ENCODE peak calls at places on chromosomes 1 and 21, in eight cellular contexts. Z, W, L, O, F, R, B and S are unnamed samples.

GRCh38 chr1:42756956-42757891 is 9.6 kb downstream of the P3H1 start:
- DNase-seq in Z (peak; percentile 64), W (no peak), L (peak; percentile 73), O (no peak), F (peak; percentile 77), R (peak; percentile 64), B (peak; percentile 44), S (peak; percentile 72)

GRCh38 chr1:30372792-30373433 is 350.5 kb downstream of the MATN1 start:
- DNase-seq in Z (no peak), W (no peak), L (no peak), O (no peak), F (no peak), R (no peak), B (no peak), S (no peak)

GRCh38 chr1:67162954-67163353 is 3.3 kb upstream of the IL23R start:
- DNase-seq in Z (peak; percentile 75), W (no peak), L (peak; percentile 4), O (no peak), F (no peak), R (no peak), B (peak; percentile 66), S (peak; percentile 98)

GRCh38 chr1:202479630-202480029 is 131.1 kb downstream of the PPP1R12B start:
- DNase-seq in Z (no peak), W (no peak), L (no peak), O (no peak), F (no peak), R (no peak), B (no peak), S (no peak)

GRCh38 chr1:198107041-198107440 is 49.8 kb upstream of the NEK7 start:
- DNase-seq in Z (peak; percentile 55), W (no peak), L (peak; percentile 86), O (no peak), F (no peak), R (peak; percentile 12), B (peak; percentile 47), S (peak; percentile 66)

GRCh38 chr1:198291924-198292323 is 135.1 kb downstream of the NEK7 start:
- DNase-seq in Z (no peak), W (no peak), L (no peak), O (no peak), F (no peak), R (no peak), B (no peak), S (no peak)

GRCh38 chr1:162674018-162674608 is 41.8 kb downstream of the DDR2 start:
- DNase-seq in Z (peak; percentile 66), W (no peak), L (peak; percentile 61), O (no peak), F (no peak), R (peak; percentile 58), B (peak; percentile 55), S (peak; percentile 54)

GRCh38 chr1:176816232-176816631 is 348.3 kb downstream of the ASTN1 start:
- DNase-seq in Z (no peak), W (no peak), L (no peak), O (no peak), F (no peak), R (no peak), B (no peak), S (no peak)

GRCh38 chr1:87402192-87403046 is 73.7 kb downstream of the LMO4 start:
- DNase-seq in Z (peak; percentile 88), W (no peak), L (peak; percentile 71), O (no peak), F (no peak), R (peak; percentile 27), B (peak; percentile 87), S (no peak)

GRCh38 chr1:75589637-75590036 is 21.3 kb downstream of the SLC44A5 start:
- DNase-seq in Z (no peak), W (no peak), L (no peak), O (no peak), F (no peak), R (no peak), B (no peak), S (no peak)

GRCh38 chr1:155251566-155251965 is 3.7 kb downstream of the ENTREP3 start:
- DNase-seq in Z (no peak), W (no peak), L (no peak), O (no peak), F (no peak), R (no peak), B (no peak), S (no peak)

GRCh38 chr1:185561629-185562028 is 172.6 kb upstream of the HMCN1 start:
- DNase-seq in Z (peak; percentile 91), W (no peak), L (peak; percentile 54), O (no peak), F (no peak), R (peak; percentile 43), B (peak; percentile 92), S (no peak)

GRCh38 chr21:46385846-46386725 is 62.1 kb downstream of the PCNT start:
- DNase-seq in Z (no peak), W (no peak), L (no peak), O (no peak), F (no peak), R (peak; percentile 19), B (no peak), S (no peak)

GRCh38 chr1:203871114-203871875 is 9.9 kb downstream of the SNRPE start:
- DNase-seq in Z (peak; percentile 71), W (no peak), L (peak; percentile 89), O (no peak), F (peak; percentile 69), R (peak; percentile 85), B (peak; percentile 51), S (peak; percentile 77)

DNA sequence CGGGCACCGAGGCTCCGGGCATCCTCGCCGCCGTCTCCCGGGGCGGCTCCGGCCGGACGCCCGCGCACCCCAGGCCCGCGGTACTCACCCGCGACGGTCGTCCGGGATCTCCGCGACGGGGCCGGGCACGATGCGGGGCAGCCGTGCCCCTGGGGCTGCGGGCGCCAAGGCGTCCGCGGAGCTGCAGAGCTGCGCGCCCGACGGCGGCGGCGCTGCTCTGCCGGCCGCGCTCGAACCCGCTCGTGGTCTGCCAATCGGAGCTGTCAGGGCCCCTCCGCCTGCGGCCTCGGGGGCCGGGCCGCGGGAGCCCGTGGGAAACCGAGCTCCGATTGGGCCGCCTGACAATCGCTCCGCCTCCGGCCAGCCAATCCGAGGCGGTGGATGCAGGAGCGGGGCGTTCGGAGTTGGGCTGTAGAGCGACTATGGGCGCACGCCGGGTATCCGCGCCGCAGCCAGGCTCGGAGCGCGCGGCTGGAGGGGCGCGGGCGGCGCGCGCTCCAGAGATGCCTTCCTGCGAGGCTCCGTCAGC is 100.6 kb upstream of the SOD1 start:
- DNase-seq in Z (peak; percentile 94), W (peak; percentile 86), L (peak; percentile 80), O (peak; percentile 86), F (no peak), R (peak; percentile 60), B (peak; percentile 87), S (peak; percentile 95)
- TF ChIP-seq CTCF in Z (no peak), W (no peak), L (no peak), O (no peak), F (no peak), R (no peak), B (no peak), S (no peak)

DNA sequence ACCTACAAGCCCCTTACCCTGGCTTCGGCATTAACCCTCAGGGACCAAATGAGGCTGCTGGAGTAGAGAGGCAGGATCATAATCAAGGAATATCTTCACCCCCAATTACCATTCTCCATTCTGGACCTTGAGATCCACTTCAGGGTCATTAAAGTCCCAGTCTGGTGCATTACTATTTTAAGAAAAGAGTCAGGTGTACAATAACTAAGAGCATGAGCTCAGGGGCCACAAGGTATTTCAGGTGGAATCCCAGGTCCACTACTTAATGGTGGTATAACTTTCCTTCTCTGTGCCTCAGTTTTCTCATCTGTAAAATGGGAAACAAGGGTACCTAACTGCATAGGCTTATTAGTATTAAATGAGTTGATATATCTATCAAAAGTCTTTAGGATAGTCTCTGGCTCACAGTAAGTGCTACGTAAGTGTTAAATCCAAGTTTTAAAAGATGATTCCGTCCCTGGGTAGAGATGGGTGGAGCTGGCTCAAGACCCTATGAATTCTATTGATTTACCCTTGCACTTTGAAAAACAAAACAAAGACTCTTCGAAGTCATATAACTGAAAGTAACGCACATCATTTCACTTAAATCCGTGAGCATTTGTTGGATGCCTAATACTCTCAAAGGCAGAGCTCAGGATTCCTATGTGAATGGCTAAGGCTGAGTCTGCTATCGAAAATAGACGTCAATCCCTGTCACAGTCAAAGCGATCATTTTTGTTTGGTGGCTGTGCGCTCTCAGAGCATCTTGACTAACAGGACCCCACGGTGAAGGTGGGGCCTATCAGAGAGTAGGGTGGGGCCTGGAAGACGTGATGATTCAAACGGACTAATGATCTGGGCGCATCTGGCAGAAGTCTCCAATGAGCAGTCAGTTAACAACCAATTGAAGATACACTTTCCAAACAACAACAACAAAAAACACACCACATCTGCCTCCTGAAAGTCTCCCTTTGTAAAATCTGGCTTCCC is 985 bp upstream of the NUCKS1 start:
- DNase-seq in Z (peak; percentile 12), W (no peak), L (no peak), O (no peak), F (peak; percentile 40), R (no peak), B (no peak), S (peak; percentile 22)
- H3K4me3 ChIP-seq in Z (peak overlapping the region; percentile 57), W (peak overlapping the region; percentile 83), L (peak overlapping the region; percentile 69), O (peak overlapping the region; percentile 91), F (peak overlapping the region; percentile 71), R (peak overlapping the region; percentile 67), B (peak overlapping the region; percentile 59), S (peak overlapping the region; percentile 95)

DNA sequence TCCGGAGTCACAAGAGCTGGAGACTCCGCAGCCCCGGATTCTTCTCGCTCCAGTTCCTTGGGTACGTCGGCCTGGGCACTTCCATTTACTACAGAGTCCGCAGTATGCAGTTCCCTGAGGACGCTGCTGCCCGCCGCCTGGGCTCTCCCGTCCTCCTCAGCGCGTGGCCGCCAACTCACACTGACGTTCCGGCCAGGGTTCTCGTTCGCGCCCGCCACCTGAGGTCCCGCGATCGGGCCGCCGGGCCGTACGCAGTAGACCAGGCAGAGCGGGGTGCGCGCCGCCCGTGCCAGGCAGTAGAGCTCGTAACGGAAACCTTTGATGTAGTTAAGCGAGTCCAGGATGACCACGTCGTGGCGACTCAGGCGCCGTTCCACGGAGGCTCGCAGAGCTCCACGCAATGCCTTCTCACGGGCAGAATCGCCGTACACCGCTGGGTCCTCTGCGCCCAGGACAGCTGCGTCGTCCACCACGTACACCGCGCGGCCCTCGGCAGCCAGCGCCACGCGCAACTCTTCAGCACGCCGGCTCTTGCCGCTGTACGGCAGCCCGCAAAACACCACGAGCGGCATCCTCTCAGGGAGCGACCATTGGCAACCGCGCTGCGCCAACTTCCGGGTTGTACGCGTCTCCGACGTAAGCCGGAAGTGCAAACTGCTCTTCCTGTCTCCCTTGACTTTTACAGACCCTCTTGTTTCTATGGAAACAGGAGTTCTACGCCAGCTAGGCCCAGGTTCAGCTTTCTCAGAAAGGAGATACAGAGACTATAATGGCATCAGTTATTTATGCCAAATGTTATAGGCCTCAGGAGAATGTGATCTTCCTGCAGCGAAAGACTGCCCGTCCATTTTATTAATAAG is at the start of gene KTI12:
- DNase-seq in Z (peak; percentile 93), W (peak; percentile 94), L (peak; percentile 93), O (peak; percentile 88), F (peak; percentile 85), R (peak; percentile 91), B (peak; percentile 89), S (peak; percentile 85)
- TF ChIP-seq CTCF in Z (no peak), W (no peak), L (no peak), O (no peak), F (peak; percentile 3), R (no peak), B (no peak), S (no peak)

DNA sequence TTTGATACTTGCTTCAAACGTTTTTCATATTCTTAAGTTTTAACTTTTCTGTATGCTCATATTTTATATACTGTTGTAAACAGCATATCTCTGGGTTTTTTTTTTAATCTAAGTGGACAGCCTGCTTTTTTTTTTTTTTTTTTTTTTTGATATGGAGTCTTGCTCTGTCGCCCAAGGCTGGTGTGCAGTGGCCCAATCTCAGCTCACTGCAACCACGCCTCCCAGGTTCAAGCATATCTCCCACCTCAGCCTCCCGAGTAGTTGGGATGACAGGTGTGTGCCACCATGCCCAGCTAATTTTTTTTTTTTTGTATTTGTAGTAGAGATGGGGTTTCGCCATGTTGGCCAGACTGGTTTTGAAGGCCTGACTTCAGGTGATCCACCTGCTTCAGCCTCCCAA is 1.2 kb downstream of the TBCE start:
- DNase-seq in Z (no peak), W (no peak), L (no peak), O (no peak), F (no peak), R (no peak), B (no peak), S (no peak)
- H3K4me3 ChIP-seq in Z (peak overlapping the region; percentile 79), W (peak overlapping the region; percentile 95), L (peak overlapping the region; percentile 56), O (no peak overlapping the region), F (peak overlapping the region; percentile 56), R (peak overlapping the region; percentile 88), B (peak overlapping the region; percentile 89), S (no peak overlapping the region)